ENCODE peak calls at places on chromosomes 13 and 19, in seven cellular contexts. J is coronary artery; N is mucosa of descending colon; C is globus pallidus; S is CD4-positive, alpha-beta T cell; W is activated CD8-positive, alpha-beta memory T cell treated with anti-CD3 and anti-CD28 coated beads for 1 hour; G is stimulated activated CD4-positive, alpha-beta T cell treated with anti-CD3 and anti-CD28 coated beads, Interleukin-1b, Interleukin-23, amount 100 ng/mL, for 1 hour. U is an unnamed sample.

GRCh38 chr13:101567841-101568240 is 115.4 kb downstream of the ITGBL1 start:
- DNase-seq in C (no peak), G (no peak), S (no peak), J (no peak), W (no peak), N (no peak), U (no peak)

GRCh38 chr19:48182434-48182833 is 12.0 kb downstream of the ZSWIM9 start:
- DNase-seq in N (no peak), W (no peak), J (no peak), S (no peak), G (no peak), C (no peak), U (no peak)

GRCh38 chr19:33022472-33023116 is 42.1 kb downstream of the RHPN2 start:
- DNase-seq in W (no peak), C (no peak), G (no peak), S (no peak), J (no peak), N (no peak), U (no peak)

GRCh38 chr13:99433543-99434075 is 67.7 kb upstream of the TM9SF2 start:
- DNase-seq in S (no peak), W (no peak), J (no peak), N (no peak), G (no peak), C (no peak), U (no peak)

GRCh38 chr13:39506559-39507390 is 96.2 kb downstream of the LHFPL6 start:
- DNase-seq in C (no peak), S (no peak), W (no peak), N (no peak), J (no peak), G (no peak), U (no peak)

GRCh38 chr13:51832471-51833152 is 12.4 kb downstream of the TMEM272 start:
- DNase-seq in J (no peak), C (peak; percentile 37), N (no peak), G (no peak), W (no peak), S (peak; percentile 48), U (no peak)

GRCh38 chr19:47095707-47096704 is 17.6 kb downstream of the ZC3H4 start:
- DNase-seq in J (no peak), S (no peak), G (no peak), N (peak; percentile 96), W (no peak), C (no peak), U (no peak)

GRCh38 chr13:27712421-27712820 is 79.9 kb upstream of the GSX1 start:
- DNase-seq in C (no peak), S (no peak), J (no peak), N (no peak), W (no peak), G (no peak), U (no peak)

GRCh38 chr13:100409132-100409531 is 179.5 kb downstream of the GGACT start:
- DNase-seq in G (no peak), J (no peak), W (no peak), C (no peak), S (no peak), N (no peak), U (no peak)

GRCh38 chr19:41537789-41538188 is 38.2 kb upstream of the CEACAM21 start:
- DNase-seq in G (no peak), C (no peak), S (no peak), J (no peak), W (no peak), N (no peak), U (no peak)

GRCh38 chr19:2695288-2695866 is 7.1 kb downstream of the GNG7 start:
- DNase-seq in W (no peak), J (no peak), N (no peak), C (peak; percentile 98), S (no peak), G (no peak), U (no peak)

GRCh38 chr19:10332965-10333757 is at the start of gene RAVER1:
- DNase-seq in W (peak; percentile 96), J (peak; percentile 97), N (peak; percentile 99), S (peak; percentile 97), G (peak; percentile 97), C (peak; percentile 97), U (peak; percentile 90)

GRCh38 chr19:45865269-45865948 is 1.3 kb downstream of the FOXA3 start:
- DNase-seq in S (no peak), N (peak; percentile 76), G (no peak), W (no peak), C (no peak), J (no peak), U (no peak)

GRCh38 chr19:29665826-29666633 is 769 bp downstream of the PLEKHF1 start:
- DNase-seq in N (peak; percentile 73), W (no peak), C (no peak), S (no peak), G (no peak), J (peak; percentile 90), U (no peak)

GRCh38 chr19:13045812-13046211 is 50.5 kb downstream of the NFIX start:
- DNase-seq in C (no peak), G (no peak), S (no peak), J (no peak), N (no peak), W (no peak), U (no peak)

GRCh38 chr19:40718774-40719391 is 2.0 kb downstream of the ITPKC start:
- DNase-seq in J (peak; percentile 88), C (no peak), S (no peak), W (no peak), G (no peak), N (peak; percentile 94), U (no peak)

GRCh38 chr13:27868639-27869435 is 51.0 kb upstream of the PDX1 start:
- DNase-seq in N (no peak), C (no peak), S (no peak), J (no peak), W (no peak), G (no peak), U (no peak)

GRCh38 chr13:31747271-31747670 is 7.9 kb downstream of the RXFP2 start:
- DNase-seq in G (no peak), S (no peak), N (no peak), C (no peak), W (no peak), J (no peak), U (no peak)

GRCh38 chr13:32639502-32640105 is 53.4 kb downstream of the PDS5B start:
- DNase-seq in W (peak; percentile 17), G (no peak), C (peak; percentile 77), J (no peak), S (peak; percentile 34), N (no peak), U (no peak)

GRCh38 chr13:30851697-30852096 is 54.4 kb upstream of the MEDAG start:
- DNase-seq in G (no peak), C (no peak), W (no peak), S (no peak), J (no peak), N (no peak), U (no peak)

GRCh38 chr19:10580979-10581631 is 6.0 kb downstream of the AP1M2 start:
- DNase-seq in G (peak; percentile 89), S (peak; percentile 85), C (peak; percentile 91), W (peak; percentile 78), N (peak; percentile 87), J (peak; percentile 89), U (peak; percentile 24)

GRCh38 chr13:102769679-102770078 is 3.9 kb downstream of the TEX30 start:
- DNase-seq in J (no peak), W (no peak), N (no peak), C (no peak), G (no peak), S (no peak), U (no peak)

GRCh38 chr13:23146811-23147245 is 34.0 kb upstream of the SGCG start:
- DNase-seq in W (no peak), S (no peak), J (no peak), G (no peak), N (no peak), C (peak; percentile 2), U (no peak)

GRCh38 chr19:45881082-45881908 is 4.6 kb downstream of the IRF2BP1 start:
- DNase-seq in G (no peak), W (no peak), N (no peak), J (no peak), C (no peak), S (no peak), U (no peak)

GRCh38 chr19:18476507-18477041 is 38.6 kb upstream of the ISYNA1 start:
- DNase-seq in S (no peak), W (no peak), J (no peak), C (no peak), N (no peak), G (no peak), U (no peak)

GRCh38 chr13:113991191-113991669 is 17.4 kb upstream of the C13orf46 start:
- DNase-seq in G (no peak), W (no peak), C (peak; percentile 9), J (no peak), S (no peak), N (peak; percentile 15), U (peak; percentile 89)

GRCh38 chr13:93058301-93058700 is 168.3 kb upstream of the GPC6 start:
- DNase-seq in J (no peak), C (no peak), N (no peak), W (no peak), G (no peak), S (no peak), U (no peak)